ENCODE peak calls at places on chromosomes 7 and 10, in four cellular contexts. N, J, T and X are unnamed samples. For H3K9me3, the result is how much of the 10 kb centered on the place peaks cover.

GRCh38 chr10:50561816-50562215 is 61.9 kb downstream of the SGMS1 start:
- DNase-seq in J (no peak), T (peak), N (no peak), X (no peak)

GRCh38 chr10:1037098-1037497 is 11.4 kb upstream of the IDI2 start:
- DNase-seq in N (no peak), T (no peak), J (no peak), X (no peak)

GRCh38 chr10:71735709-71736569 is 16.4 kb upstream of the C10orf105 start:
- DNase-seq in T (peak), N (no peak), J (peak), X (no peak)

GRCh38 chr7:123260428-123260960 is 60.7 kb upstream of the SLC13A1 start:
- DNase-seq in T (no peak), N (no peak), J (no peak), X (no peak)

GRCh38 chr7:137142376-137142775 is 201.2 kb downstream of the PTN start:
- DNase-seq in N (no peak), J (no peak), T (no peak), X (no peak)

GRCh38 chr7:100034871-100035510 is 14.6 kb upstream of the ZSCAN21 start:
- DNase-seq in N (no peak), T (no peak), J (no peak), X (no peak)

GRCh38 chr7:56537477-56537876 is 421.3 kb upstream of the NUPR2 start:
- DNase-seq in J (no peak), N (no peak), T (no peak), X (no peak)

GRCh38 chr7:85023066-85023687 is 163.7 kb downstream of the SEMA3D start:
- DNase-seq in J (peak), N (no peak), T (peak), X (peak)

GRCh38 chr10:21516270-21517131 is 9.0 kb downstream of the SKIDA1 start:
- DNase-seq in N (peak), J (peak), T (peak), X (peak)

GRCh38 chr10:34205452-34205851 is 609.6 kb downstream of the PARD3 start:
- DNase-seq in T (no peak), J (no peak), N (no peak), X (no peak)

GRCh38 chr7:69002416-69002815 is 595.9 kb upstream of the AUTS2 start:
- DNase-seq in N (no peak), T (no peak), J (no peak), X (no peak)

GRCh38 chr7:148144827-148145226 is 445.7 kb upstream of the C7orf33 start:
- DNase-seq in J (no peak), N (no peak), T (no peak), X (no peak)

GRCh38 chr7:22343071-22343470 is 13.9 kb downstream of the RAPGEF5 start:
- DNase-seq in T (no peak), N (no peak), J (no peak), X (no peak)

GRCh38 chr7:22343612-22344011 is 13.3 kb downstream of the RAPGEF5 start:
- DNase-seq in J (no peak), N (no peak), T (no peak), X (no peak)

GRCh38 chr7:22348379-22348778 is 8.6 kb downstream of the RAPGEF5 start:
- DNase-seq in T (no peak), J (no peak), N (no peak), X (no peak)

GRCh38 chr7:22344655-22345054 is 12.3 kb downstream of the RAPGEF5 start:
- DNase-seq in N (no peak), J (no peak), T (no peak), X (no peak)

DNA sequence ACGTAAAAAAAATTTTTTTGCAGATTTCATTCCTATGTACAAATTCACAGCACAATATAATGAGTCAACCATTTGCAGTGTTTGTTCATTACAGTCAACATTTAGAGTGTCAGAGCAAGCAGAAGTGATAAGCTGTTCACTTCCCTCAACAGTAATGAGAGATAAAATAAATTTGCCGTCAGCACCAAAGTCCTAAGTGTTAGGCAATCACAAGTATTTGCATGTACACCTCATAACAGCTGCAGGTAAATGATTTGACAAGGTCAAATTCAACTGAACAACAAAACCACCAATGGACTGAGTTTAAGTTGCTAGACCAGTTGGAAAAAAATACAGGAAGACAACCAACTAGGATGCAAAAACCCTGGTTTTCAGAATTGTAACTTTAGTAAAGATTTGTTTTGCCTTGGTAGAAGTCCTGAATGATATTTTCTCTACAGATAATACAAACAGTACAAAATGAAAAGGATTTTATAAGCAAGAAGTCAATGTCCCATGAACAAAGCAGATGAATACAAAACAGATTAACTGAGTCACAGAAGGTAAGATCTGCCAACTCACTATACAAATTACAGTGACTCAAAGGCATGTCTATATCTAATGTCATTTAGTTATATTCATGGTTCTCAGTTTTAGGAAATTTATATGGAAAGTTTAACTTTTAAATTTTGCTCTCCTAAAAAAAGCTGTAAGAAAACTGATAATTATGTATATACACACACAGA is 10.4 kb downstream of the RAPGEF5 start:
- DNase-seq in J (no peak), N (no peak), T (no peak), X (no peak)
- H3K9me3 ChIP-seq in J (under half), N (under half), T (under half), X (under half)

GRCh38 chr7:5699951-5700384 is 81.5 kb downstream of the RNF216 start:
- DNase-seq in J (no peak), T (peak), N (no peak), X (no peak)

GRCh38 chr7:5699467-5699866 is 82.0 kb downstream of the RNF216 start:
- DNase-seq in T (no peak), J (no peak), N (no peak), X (no peak)

GRCh38 chr7:5701085-5701914 is 80.2 kb downstream of the RNF216 start:
- DNase-seq in T (peak), N (no peak), J (no peak), X (no peak)

GRCh38 chr7:5702876-5703571 is 78.4 kb downstream of the RNF216 start:
- DNase-seq in T (no peak), J (peak), N (no peak), X (peak)

DNA sequence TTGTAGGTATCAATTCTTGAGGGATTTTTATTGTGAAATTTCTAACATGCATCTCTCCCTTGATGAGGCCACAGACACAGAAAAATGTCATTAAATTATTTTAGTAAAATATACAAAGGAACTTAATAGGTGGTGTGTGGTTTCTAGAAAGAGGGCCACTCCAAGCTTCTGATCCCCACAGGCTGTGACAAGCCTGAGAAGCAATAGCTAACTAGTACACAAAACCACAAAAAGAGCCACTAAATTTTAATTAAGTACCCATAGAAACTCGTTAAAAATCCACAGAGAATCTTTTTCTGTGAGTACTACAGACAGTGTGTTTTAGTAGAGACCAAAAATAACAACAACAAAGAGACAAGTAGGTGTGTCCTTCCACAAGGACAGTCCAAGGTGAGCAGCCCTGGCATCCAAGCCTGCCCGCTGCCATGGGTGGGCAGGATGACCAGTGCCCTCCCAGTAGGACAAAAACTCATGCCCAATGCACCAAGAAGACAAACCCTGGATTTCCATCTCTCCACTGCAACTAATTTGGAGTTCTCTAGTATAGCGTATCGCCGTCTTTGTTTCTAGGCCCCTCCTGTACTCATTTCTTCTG is 81.0 kb downstream of the RNF216 start:
- DNase-seq in J (no peak), N (no peak), T (no peak), X (no peak)
- H3K27ac ChIP-seq in J (no peak), N (no peak), T (peak), X (peak)

GRCh38 chr7:156063241-156063810 is 251.1 kb upstream of the SHH start:
- DNase-seq in J (no peak), T (no peak), N (no peak), X (no peak)

GRCh38 chr7:156062286-156062685 is 250.0 kb upstream of the SHH start:
- DNase-seq in T (no peak), J (no peak), N (no peak), X (no peak)

GRCh38 chr7:156060925-156061324 is 248.7 kb upstream of the SHH start:
- DNase-seq in N (no peak), T (no peak), J (no peak), X (no peak)

GRCh38 chr7:156059374-156059773 is 247.1 kb upstream of the SHH start:
- DNase-seq in N (no peak), T (no peak), J (no peak), X (no peak)

DNA sequence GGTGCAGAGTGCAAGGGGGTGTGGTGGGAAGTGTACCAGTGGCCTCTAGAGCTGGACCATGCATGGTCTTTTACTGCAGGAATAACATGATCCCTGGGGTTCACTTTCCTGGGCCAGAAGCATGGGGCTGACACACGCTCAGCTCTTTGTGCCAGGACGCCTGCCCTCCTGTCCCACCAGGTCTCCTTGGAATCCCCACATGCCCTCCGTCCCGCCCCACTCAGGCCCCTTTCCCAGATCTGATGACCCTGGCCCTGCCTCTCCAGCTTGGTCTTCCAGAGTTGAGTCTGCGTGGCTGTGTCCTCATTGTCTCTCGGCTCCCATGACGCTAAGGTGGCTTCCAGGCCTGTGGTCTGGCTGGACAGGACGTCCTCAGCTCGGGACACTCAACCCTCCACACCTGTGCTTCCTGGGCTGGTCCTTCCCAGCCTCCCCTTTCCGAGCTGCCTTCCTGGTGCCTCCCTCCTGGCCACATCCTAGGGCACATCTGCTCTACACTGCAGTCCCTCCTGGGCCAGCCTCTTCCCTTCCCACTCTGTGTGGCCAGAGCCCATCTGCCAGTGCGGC is 249.5 kb upstream of the SHH start:
- DNase-seq in J (no peak), T (no peak), N (no peak), X (no peak)
- H3K9me3 ChIP-seq in J (under half), T (under half), N (under half), X (under half)

DNA sequence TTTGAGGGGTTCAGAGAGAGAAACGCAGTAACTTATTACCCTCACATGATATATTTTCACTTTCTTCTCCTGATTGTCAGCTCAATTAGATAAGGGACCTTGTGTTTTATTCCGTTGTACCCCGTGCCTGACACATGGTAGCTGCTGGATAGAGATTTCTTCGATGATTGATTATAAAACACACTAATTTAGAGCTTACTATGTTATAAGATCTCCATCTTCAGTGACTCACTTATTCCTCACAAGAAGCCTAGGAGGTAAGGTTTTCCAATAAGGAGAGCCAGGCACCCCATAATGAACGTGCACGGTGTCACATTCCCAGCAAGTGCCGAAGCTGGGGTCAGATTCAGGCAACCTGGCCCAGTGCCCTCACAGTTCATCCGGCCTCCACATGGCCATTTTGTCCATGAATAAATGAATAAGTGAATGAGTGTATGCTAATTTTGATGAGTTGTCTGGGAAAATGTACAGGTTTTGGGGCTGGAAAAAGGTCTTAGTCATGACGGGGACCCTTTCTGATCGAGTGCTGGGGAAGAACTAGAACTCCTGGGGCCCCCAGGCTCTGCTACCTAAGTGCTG is 138.1 kb upstream of the CDCA7L start:
- DNase-seq in N (no peak), J (no peak), T (no peak), X (no peak)
- H3K27ac ChIP-seq in N (no peak), J (no peak), T (no peak), X (peak)

GRCh38 chr7:14745076-14745475 is 157.5 kb downstream of the DGKB start:
- DNase-seq in T (no peak), J (no peak), N (no peak), X (no peak)
- H3K9me3 ChIP-seq in T (under half), J (under half), N (under half), X (under half)